ENCODE peak calls at places on chromosomes 1 and 21, in seven cellular contexts. Y, I, D, N, X, O and Q are unnamed samples. For H3K36me3 and H3K4me1, the result is how much of the 10 kb centered on the place peaks cover.

GRCh38 chr1:147337040-147337439 is 94.6 kb downstream of the CHD1L start:
- DNase-seq in Y (no peak), I (no peak), D (no peak), N (no peak), X (no peak), O (no peak), Q (no peak)

GRCh38 chr1:39892611-39893595 is 8.8 kb downstream of the MYCL start:
- DNase-seq in Y (peak), I (no peak), D (no peak), N (peak), X (peak), O (no peak), Q (no peak)

GRCh38 chr1:220124542-220124941 is 30.6 kb downstream of the IARS2 start:
- DNase-seq in Y (no peak), I (no peak), D (no peak), N (peak), X (no peak), O (no peak), Q (no peak)

GRCh38 chr1:53311909-53312305 is 16.0 kb downstream of the LRP8 start:
- DNase-seq in Y (no peak), I (no peak), D (no peak), N (no peak), X (no peak), O (no peak), Q (no peak)

GRCh38 chr1:151905070-151905442 is 4.3 kb downstream of the THEM4 start:
- DNase-seq in Y (no peak), I (no peak), D (no peak), N (no peak), X (peak), O (no peak), Q (no peak)

GRCh38 chr1:183506561-183506960 is 34.3 kb downstream of the SMG7 start:
- DNase-seq in Y (no peak), I (no peak), D (no peak), N (peak), X (no peak), O (no peak), Q (no peak)

GRCh38 chr21:23986214-23986613 is 1621.1 kb downstream of the MRPL39 start:
- DNase-seq in Y (no peak), I (no peak), D (no peak), N (no peak), X (no peak), O (no peak), Q (no peak)

GRCh38 chr1:43522776-43523480 is 7.8 kb upstream of the PTPRF start:
- DNase-seq in Y (peak), I (no peak), D (no peak), N (peak), X (no peak), O (no peak), Q (no peak)

GRCh38 chr1:94044290-94044790 is 76.6 kb downstream of the ABCA4 start:
- DNase-seq in Y (no peak), I (no peak), D (no peak), N (no peak), X (peak), O (peak), Q (no peak)

GRCh38 chr1:189274267-189274666 is 1203.4 kb downstream of the BRINP3 start:
- DNase-seq in Y (no peak), I (no peak), D (no peak), N (no peak), X (no peak), O (no peak), Q (no peak)

GRCh38 chr1:77319036-77319705 is 37.4 kb downstream of the AK5 start:
- DNase-seq in Y (no peak), I (no peak), D (no peak), N (peak), X (no peak), O (no peak), Q (no peak)

GRCh38 chr1:211616231-211617031 is 37.5 kb upstream of the SLC30A1 start:
- DNase-seq in Y (no peak), I (no peak), D (peak), N (peak), X (no peak), O (peak), Q (no peak)

GRCh38 chr1:107247679-107248078 is 106.8 kb downstream of the NTNG1 start:
- DNase-seq in Y (no peak), I (no peak), D (no peak), N (no peak), X (no peak), O (no peak), Q (no peak)

GRCh38 chr21:15007716-15008296 is 57.0 kb downstream of the NRIP1 start:
- DNase-seq in Y (no peak), I (no peak), D (no peak), N (no peak), X (no peak), O (no peak), Q (no peak)

GRCh38 chr1:200184196-200184595 is 156.7 kb downstream of the NR5A2 start:
- DNase-seq in Y (no peak), I (no peak), D (no peak), N (peak), X (peak), O (peak), Q (no peak)

GRCh38 chr1:246925997-246926626 is 5.6 kb downstream of the AHCTF1 start:
- DNase-seq in Y (no peak), I (no peak), D (no peak), N (no peak), X (no peak), O (no peak), Q (no peak)

GRCh38 chr1:23198373-23198772 is 18.9 kb downstream of the HTR1D start:
- DNase-seq in Y (no peak), I (no peak), D (no peak), N (peak), X (peak), O (no peak), Q (no peak)

GRCh38 chr1:200550367-200550766 is 70.2 kb downstream of the KIF14 start:
- DNase-seq in Y (no peak), I (no peak), D (no peak), N (peak), X (no peak), O (no peak), Q (no peak)

GRCh38 chr1:71908313-71908712 is 374.0 kb downstream of the NEGR1 start:
- DNase-seq in Y (no peak), I (no peak), D (no peak), N (peak), X (no peak), O (no peak), Q (no peak)

GRCh38 chr1:75986478-75986877 is 54.3 kb upstream of the ASB17 start:
- DNase-seq in Y (no peak), I (no peak), D (no peak), N (no peak), X (no peak), O (no peak), Q (no peak)

GRCh38 chr21:20646431-20646830 is 351.8 kb upstream of the NCAM2 start:
- DNase-seq in Y (no peak), I (no peak), D (no peak), N (no peak), X (no peak), O (no peak), Q (no peak)

GRCh38 chr1:109873278-109874175 is 37.1 kb upstream of the CSF1 start:
- DNase-seq in Y (no peak), I (no peak), D (no peak), N (peak), X (no peak), O (no peak), Q (no peak)

GRCh38 chr1:210377934-210378333 is 49.2 kb downstream of the HHAT start:
- DNase-seq in Y (no peak), I (no peak), D (no peak), N (peak), X (no peak), O (no peak), Q (no peak)

GRCh38 chr1:246036175-246036574 is 470.9 kb downstream of the SMYD3 start:
- DNase-seq in Y (no peak), I (no peak), D (no peak), N (no peak), X (no peak), O (no peak), Q (no peak)

GRCh38 chr1:15852036-15852827 is 4.7 kb downstream of the SPEN start:
- DNase-seq in Y (no peak), I (no peak), D (no peak), N (peak), X (peak), O (no peak), Q (peak)

GRCh38 chr1:117708323-117709288 is 102.8 kb downstream of the TENT5C start:
- DNase-seq in Y (no peak), I (no peak), D (no peak), N (no peak), X (no peak), O (no peak), Q (no peak)

DNA sequence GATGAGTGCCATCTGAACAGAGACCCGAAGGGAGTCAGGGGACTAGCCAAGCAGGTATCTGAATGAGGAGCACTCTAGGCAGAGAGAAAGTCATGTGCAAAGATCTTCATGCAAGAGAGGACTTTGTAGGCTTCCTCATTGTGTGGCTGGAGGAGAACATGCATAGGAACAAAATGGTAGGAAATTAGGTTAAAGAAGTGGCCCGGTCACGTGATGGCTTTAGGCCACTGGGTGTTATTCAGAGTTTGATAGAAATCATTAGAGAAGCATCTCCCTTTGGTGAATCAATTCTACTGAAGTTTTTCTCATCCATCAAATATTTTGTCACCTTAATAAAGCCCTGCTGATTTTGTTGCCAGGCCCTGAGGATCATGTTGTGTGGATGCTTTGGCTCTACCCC is 45.8 kb upstream of the KCTD3 start:
- DNase-seq in Y (no peak), I (no peak), D (no peak), N (no peak), X (no peak), O (no peak), Q (no peak)
- H3K4me3 ChIP-seq in Y (no peak), I (no peak), D (no peak), N (no peak), X (no peak), O (no peak), Q (no peak)

DNA sequence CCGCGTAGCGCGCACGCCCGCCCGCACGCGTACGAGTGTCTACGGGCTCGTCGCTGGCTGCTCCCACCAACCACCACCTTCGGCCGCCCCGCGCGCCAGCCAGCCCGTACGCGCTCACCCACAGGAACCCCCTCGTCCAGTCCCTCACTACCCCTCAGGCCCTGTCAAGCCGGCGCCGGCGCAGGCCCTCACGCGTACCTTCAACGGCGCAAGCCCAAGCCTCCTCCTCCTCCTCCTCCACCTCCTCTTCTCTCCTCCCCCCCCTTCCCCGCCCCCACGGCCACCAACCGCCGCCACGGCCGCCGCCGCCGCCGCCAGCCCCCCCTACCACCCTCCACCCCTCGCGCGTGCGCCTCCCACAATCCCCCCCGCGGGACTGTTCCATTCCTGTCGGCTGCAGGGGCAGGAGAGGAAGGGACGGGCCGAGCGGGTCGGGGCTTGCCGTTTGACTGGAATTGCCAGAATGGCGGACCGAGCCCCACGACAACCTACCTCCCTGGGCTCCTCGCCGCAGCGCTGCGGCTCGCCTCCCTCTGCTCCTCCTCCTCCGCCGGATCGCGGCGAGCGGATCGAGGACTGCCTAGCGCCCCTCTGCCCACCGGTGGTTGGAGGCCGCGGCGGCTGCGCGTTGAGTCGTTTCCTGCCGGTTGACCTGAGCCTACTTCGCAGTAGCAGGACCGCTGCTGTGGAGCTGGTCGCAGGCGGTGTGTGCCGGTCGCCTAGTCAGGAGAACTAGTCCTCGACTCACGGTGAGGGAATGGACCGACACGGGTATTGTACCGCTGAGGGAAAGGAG is at the start of gene ASH1L:
- DNase-seq in Y (peak), I (peak), D (peak), N (peak), X (peak), O (peak), Q (peak)
- H3K36me3 ChIP-seq in Y (under half), I (under half), D (under half), N (under half), X (under half), O (under half), Q (under half)

GRCh38 chr1:208205216-208206013 is 38.8 kb downstream of the PLXNA2 start:
- DNase-seq in Y (no peak), I (no peak), D (no peak), N (no peak), X (no peak), O (no peak), Q (no peak)
- H3K4me1 ChIP-seq in Y (under half), I (under half), D (under half), N (under half), X (half or more), O (half or more), Q (under half)

GRCh38 chr1:163914785-163915413 is 593.1 kb downstream of the NUF2 start:
- DNase-seq in Y (no peak), I (no peak), D (no peak), N (no peak), X (no peak), O (no peak), Q (peak)
- H3K4me3 ChIP-seq in Y (no peak), I (no peak), D (no peak), N (no peak), X (no peak), O (no peak), Q (no peak)

DNA sequence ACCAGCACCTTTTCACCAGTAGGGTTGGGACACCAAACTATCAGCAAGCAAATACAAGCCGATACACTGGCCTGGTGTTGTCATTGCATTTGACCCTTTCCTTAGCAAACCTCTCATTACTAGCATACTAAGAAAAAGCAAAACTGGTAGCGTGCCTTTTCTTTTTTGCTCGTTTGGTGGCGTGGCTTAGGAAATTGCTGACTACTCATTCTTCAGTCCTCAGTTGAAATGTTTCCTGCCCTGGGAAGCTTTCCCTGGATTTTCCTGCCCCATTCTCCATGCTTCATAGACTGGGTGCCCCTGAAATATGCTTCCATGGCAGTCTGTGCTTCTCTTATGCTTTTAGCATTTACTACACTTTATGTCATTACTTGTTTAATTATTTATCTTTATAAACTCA is 42.0 kb downstream of the MTR start:
- DNase-seq in Y (no peak), I (no peak), D (no peak), N (no peak), X (no peak), O (no peak), Q (no peak)
- H3K36me3 ChIP-seq in Y (under half), I (half or more), D (under half), N (under half), X (under half), O (half or more), Q (under half)